ENCODE peak calls at places on chromosomes 2 and 18, in six cellular contexts. H is GM23338, I is astrocyte of the spinal cord, O is psoas muscle, T is lower lobe of right lung, R is Peyer's patch. U is an unnamed sample.

GRCh38 chr2:137207030-137207429 is 441.7 kb downstream of the THSD7B start:
- DNase-seq in O (no peak), I (no peak), H (peak; percentile 23), T (no peak), R (no peak), U (no peak)

GRCh38 chr2:22497789-22498188 is 887.2 kb upstream of the KLHL29 start:
- DNase-seq in R (no peak), I (no peak), T (no peak), H (no peak), O (no peak), U (no peak)

GRCh38 chr18:45365835-45366234 is 249.4 kb upstream of the SLC14A2 start:
- DNase-seq in T (no peak), I (peak; percentile 15), O (no peak), H (no peak), R (no peak), U (no peak)

GRCh38 chr2:38074047-38074774 is 1.7 kb downstream of the CYP1B1 start:
- DNase-seq in R (no peak), I (no peak), O (peak; percentile 19), H (peak; percentile 60), T (peak; percentile 61), U (no peak)

GRCh38 chr2:43013821-43014345 is 212.5 kb downstream of the ZFP36L2 start:
- DNase-seq in R (peak; percentile 50), H (peak; percentile 38), O (no peak), T (no peak), I (no peak), U (no peak)

GRCh38 chr2:121038831-121039230 is 246.2 kb downstream of the TFCP2L1 start:
- DNase-seq in H (no peak), O (no peak), T (peak; percentile 76), I (no peak), R (no peak), U (peak; percentile 16)

GRCh38 chr2:7972670-7973069 is 709.2 kb upstream of the ID2 start:
- DNase-seq in R (no peak), H (peak; percentile 31), O (no peak), I (no peak), T (no peak), U (no peak)

GRCh38 chr2:158753561-158754302 is 41.4 kb upstream of the DAPL1 start:
- DNase-seq in H (peak; percentile 88), O (no peak), T (no peak), R (peak; percentile 72), I (peak; percentile 73), U (no peak)

GRCh38 chr18:40096675-40097074 is 1858.4 kb upstream of the PIK3C3 start:
- DNase-seq in I (no peak), T (no peak), H (no peak), R (no peak), O (no peak), U (no peak)

GRCh38 chr2:39938035-39938835 is 159.2 kb upstream of the THUMPD2 start:
- DNase-seq in O (no peak), I (peak; percentile 93), R (no peak), H (no peak), T (no peak), U (peak; percentile 82)

GRCh38 chr2:197092431-197092830 is 165.9 kb upstream of the PGAP1 start:
- DNase-seq in R (no peak), O (no peak), I (peak; percentile 72), H (no peak), T (no peak), U (no peak)

GRCh38 chr2:197514754-197515153 is 1.1 kb upstream of the MOB4 start:
- DNase-seq in H (peak; percentile 36), R (no peak), T (no peak), I (no peak), O (no peak), U (no peak)

GRCh38 chr2:140695163-140695562 is 1435.7 kb downstream of the LRP1B start:
- DNase-seq in T (no peak), H (peak; percentile 36), I (peak; percentile 25), R (no peak), O (no peak), U (peak; percentile 29)

GRCh38 chr18:830315-830901 is 18.4 kb upstream of the YES1 start:
- DNase-seq in R (no peak), O (no peak), H (peak; percentile 72), I (peak; percentile 81), T (no peak), U (no peak)

GRCh38 chr2:230323385-230324106 is 3.4 kb upstream of the SP140L start:
- DNase-seq in H (peak; percentile 10), R (no peak), O (no peak), T (no peak), I (no peak), U (no peak)

GRCh38 chr2:174254267-174254666 is 5.9 kb upstream of the OLA1 start:
- DNase-seq in H (no peak), R (no peak), O (no peak), T (no peak), I (no peak), U (no peak)

GRCh38 chr2:238771193-238771592 is 76.7 kb upstream of the TWIST2 start:
- DNase-seq in H (peak; percentile 69), R (no peak), I (peak; percentile 13), O (no peak), T (no peak), U (no peak)

GRCh38 chr2:16462965-16463364 is 202.7 kb downstream of the CYRIA start:
- DNase-seq in H (no peak), T (no peak), O (no peak), I (no peak), R (no peak), U (no peak)

GRCh38 chr2:74833418-74834233 is at the start of gene HK2:
- DNase-seq in H (peak; percentile 92), R (peak; percentile 91), T (peak; percentile 93), O (peak; percentile 86), I (peak; percentile 84), U (peak; percentile 58)

GRCh38 chr18:42617086-42617725 is 498.3 kb downstream of the RIT2 start:
- DNase-seq in O (no peak), R (no peak), T (no peak), H (no peak), I (no peak), U (no peak)

GRCh38 chr2:219159771-219160185 is 837 bp downstream of the NHEJ1 start:
- DNase-seq in R (no peak), T (no peak), I (no peak), O (no peak), H (peak; percentile 67), U (no peak)

GRCh38 chr2:185208261-185208660 is 530.3 kb upstream of the FSIP2 start:
- DNase-seq in H (peak; percentile 83), I (peak; percentile 50), O (no peak), R (no peak), T (no peak), U (no peak)

GRCh38 chr18:48781041-48781989 is 169.4 kb downstream of the SMAD7 start:
- DNase-seq in I (peak; percentile 50), T (peak; percentile 94), O (peak; percentile 78), H (peak; percentile 21), R (peak; percentile 75), U (peak; percentile 62)

GRCh38 chr2:72794572-72794971 is 31.3 kb downstream of the EXOC6B start:
- DNase-seq in R (no peak), H (no peak), O (no peak), I (no peak), T (no peak), U (no peak)

GRCh38 chr2:168773719-168774521 is 28.5 kb upstream of the NOSTRIN start:
- DNase-seq in I (peak; percentile 73), O (peak; percentile 31), T (peak; percentile 56), R (peak; percentile 82), H (peak; percentile 76), U (peak; percentile 24)

GRCh38 chr2:227597993-227598392 is 700 bp upstream of the SCYGR2 start:
- DNase-seq in T (no peak), I (no peak), H (peak; percentile 46), O (no peak), R (no peak), U (peak; percentile 49)

GRCh38 chr2:214652473-214652872 is 157.0 kb downstream of the BARD1 start:
- DNase-seq in T (no peak), H (no peak), O (no peak), I (no peak), R (no peak), U (no peak)

DNA sequence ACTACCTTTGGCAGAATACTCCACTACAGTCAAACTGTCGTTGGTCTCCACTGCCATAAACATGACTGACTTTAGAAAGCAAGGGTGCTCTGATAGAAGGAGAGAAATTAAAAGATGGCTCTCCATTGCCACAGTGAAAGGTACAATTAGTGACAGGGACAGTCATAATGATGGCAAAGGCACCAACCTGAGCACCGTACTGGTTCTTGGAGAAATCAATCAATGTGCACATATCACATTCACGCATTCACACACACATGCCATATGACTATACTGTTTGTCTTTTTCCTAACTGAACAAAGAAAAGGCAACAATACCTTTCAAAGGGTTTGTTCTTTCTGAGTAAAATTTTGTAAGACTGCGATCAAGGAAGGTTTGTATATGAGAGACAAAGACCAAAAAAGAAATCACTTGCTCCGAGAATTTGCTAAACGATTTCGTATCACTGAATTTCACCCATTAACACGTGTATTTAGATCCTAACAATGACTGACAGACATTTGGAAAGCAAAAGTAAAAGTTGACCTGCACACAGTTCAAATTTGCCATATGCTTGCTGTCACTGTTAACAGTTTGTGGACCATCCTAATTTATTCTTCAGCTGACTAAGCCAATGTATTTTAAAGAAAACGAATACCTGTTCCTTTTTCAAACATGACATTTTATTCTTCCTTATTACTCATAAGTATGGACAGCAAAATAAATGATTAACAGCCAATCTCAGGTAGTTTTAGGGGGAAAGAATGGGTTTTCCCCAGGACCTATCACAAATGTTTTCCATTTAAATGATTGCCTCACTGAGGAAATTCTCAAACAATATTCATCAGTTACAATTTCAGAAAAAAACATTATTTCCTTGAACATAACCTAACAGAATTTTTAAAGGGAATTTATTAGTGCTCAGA is 644.4 kb downstream of the ZEB2 start:
- DNase-seq in H (no peak), R (no peak), T (no peak), I (no peak), O (no peak), U (no peak)
- TF ChIP-seq CTCF in H (no peak), R (no peak), T (no peak), I (no peak), O (no peak), U (no peak)

GRCh38 chr2:9558948-9559381 is 3.3 kb upstream of the ADAM17 start:
- DNase-seq in O (no peak), H (no peak), I (peak; percentile 92), R (no peak), T (no peak), U (peak; percentile 81)
- H3K4me3 ChIP-seq in O (no peak overlapping the region), H (no peak overlapping the region), I (no peak overlapping the region), R (no peak overlapping the region), T (no peak overlapping the region), U (no peak overlapping the region)

GRCh38 chr2:88235987-88236386 is 65.8 kb downstream of the THNSL2 start:
- DNase-seq in O (no peak), T (no peak), I (no peak), R (no peak), H (no peak), U (no peak)

GRCh38 chr2:88230912-88231311 is 60.8 kb downstream of the THNSL2 start:
- DNase-seq in T (no peak), O (no peak), R (no peak), H (no peak), I (no peak), U (no peak)

GRCh38 chr2:88233216-88233615 is 63.1 kb downstream of the THNSL2 start:
- DNase-seq in I (no peak), R (no peak), O (no peak), H (no peak), T (no peak), U (no peak)

GRCh38 chr2:88239781-88240180 is 69.6 kb downstream of the THNSL2 start:
- DNase-seq in I (no peak), H (no peak), O (no peak), R (peak; percentile 50), T (no peak), U (no peak)

GRCh38 chr2:88234760-88235159 is 64.6 kb downstream of the THNSL2 start:
- DNase-seq in O (no peak), T (peak; percentile 54), H (no peak), I (no peak), R (no peak), U (no peak)
- TF ChIP-seq CTCF in O (no peak), T (no peak), H (no peak), I (no peak), R (no peak), U (no peak)

GRCh38 chr18:25349131-25349925 is 2.6 kb downstream of the ZNF521 start:
- DNase-seq in I (peak; percentile 62), R (no peak), H (peak; percentile 67), O (peak; percentile 55), T (peak; percentile 45), U (no peak)
- H3K4me3 ChIP-seq in I (peak overlapping the region; percentile 83), R (peak overlapping the region; percentile 57), H (peak overlapping the region; percentile 90), O (peak overlapping the region; percentile 88), T (peak overlapping the region; percentile 78), U (peak overlapping the region; percentile 86)